ENCODE peak calls at places on chromosomes 2 and 18, in seven cellular contexts. O is H9, D is mesenchymal stem cell, G is IMR-90, X is H1, K is trophoblast cell, Q is mesendoderm. C is an unnamed sample.

GRCh38 chr2:210544839-210545238 is 11.6 kb upstream of the CPS1 start:
- DNase-seq in O (no peak), D (no peak), G (no peak), X (no peak), K (no peak), Q (no peak), C (no peak)

GRCh38 chr18:62187543-62188378 is 706 bp downstream of the RELCH start:
- DNase-seq in O (peak), D (peak), G (peak), X (peak), K (peak), Q (peak), C (peak)

GRCh38 chr2:75076088-75076487 is 117.6 kb downstream of the POLE4 start:
- DNase-seq in O (no peak), D (no peak), G (no peak), X (no peak), K (no peak), Q (no peak), C (no peak)

GRCh38 chr2:85704800-85705679 is 10.9 kb downstream of the GNLY start:
- DNase-seq in O (no peak), D (no peak), G (no peak), X (no peak), K (peak), Q (no peak), C (no peak)

GRCh38 chr2:179671314-179671713 is 190.1 kb downstream of the ZNF385B start:
- DNase-seq in O (no peak), D (no peak), G (no peak), X (no peak), K (no peak), Q (no peak), C (no peak)

GRCh38 chr2:225937625-225938024 is 538.1 kb downstream of the NYAP2 start:
- DNase-seq in O (no peak), D (peak), G (peak), X (no peak), K (no peak), Q (peak), C (no peak)

GRCh38 chr2:64273524-64274398 is 129.5 kb upstream of the PELI1 start:
- DNase-seq in O (no peak), D (peak), G (peak), X (no peak), K (peak), Q (peak), C (no peak)

GRCh38 chr2:131029812-131030211 is 63.4 kb downstream of the FAM168B start:
- DNase-seq in O (no peak), D (no peak), G (no peak), X (no peak), K (no peak), Q (no peak), C (no peak)

GRCh38 chr2:223735659-223736244 is 101.6 kb downstream of the AP1S3 start:
- DNase-seq in O (no peak), D (peak), G (peak), X (no peak), K (peak), Q (no peak), C (no peak)

DNA sequence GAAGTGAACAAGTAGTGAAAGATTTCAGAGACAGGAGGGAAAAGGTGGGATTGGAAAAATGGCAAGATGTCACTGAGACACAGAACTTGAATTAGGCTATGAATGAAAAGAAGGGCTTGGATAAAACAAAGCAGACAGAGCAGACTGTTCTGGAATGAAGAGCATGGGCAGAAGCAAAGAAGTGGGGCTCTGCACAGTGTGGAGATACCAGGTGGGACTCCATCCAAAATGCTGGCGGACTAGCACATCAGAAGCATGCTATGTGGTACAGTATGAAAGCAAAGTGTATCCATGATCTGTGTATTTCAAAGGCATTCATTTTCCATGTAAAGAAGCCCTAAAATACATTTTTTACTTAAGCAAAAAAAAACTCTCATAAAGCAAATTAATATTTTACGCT is 410.8 kb upstream of the LYPD1 start:
- DNase-seq in O (no peak), D (no peak), G (no peak), X (no peak), K (no peak), Q (no peak), C (no peak)
- H2BK5ac ChIP-seq in O (no peak), D (no peak), G (no peak), X (no peak), K (no peak), Q (no peak), C (no peak)

DNA sequence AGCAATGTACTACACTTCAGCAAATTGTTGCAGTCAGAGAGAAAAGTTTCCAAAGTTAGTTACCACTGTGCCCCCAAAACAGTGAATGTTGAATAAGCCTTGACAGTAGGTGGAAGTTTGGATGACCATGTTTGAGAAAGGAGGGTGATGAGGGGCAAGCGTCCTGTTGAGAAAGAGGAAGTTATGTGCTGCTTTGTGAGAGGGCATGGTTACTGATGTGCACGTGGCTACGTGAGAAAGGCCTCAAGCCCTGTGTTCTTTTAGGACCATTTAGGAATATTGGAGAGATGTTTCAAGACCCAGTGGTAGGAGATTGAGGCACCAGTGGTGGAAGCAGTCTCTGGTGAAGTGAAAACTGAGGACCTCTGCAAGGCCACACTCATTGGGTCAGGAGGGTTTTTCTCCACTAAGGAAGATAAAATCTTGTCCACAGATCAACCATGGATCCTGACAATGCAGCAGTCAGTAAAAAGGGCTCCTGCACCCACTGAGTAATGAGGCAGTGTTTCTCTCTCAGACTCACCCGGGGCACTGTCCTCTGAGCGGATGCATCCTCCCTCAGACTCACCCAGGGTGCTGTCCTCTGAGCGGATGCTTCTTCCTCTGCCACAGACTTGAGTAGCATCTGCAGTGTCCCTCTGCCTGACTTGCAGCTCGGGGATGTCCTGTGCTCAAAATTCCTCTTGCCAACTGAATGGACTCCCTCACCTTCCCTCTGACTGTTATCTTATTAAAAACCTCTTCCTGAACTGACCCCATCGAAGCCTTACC is 34.7 kb upstream of the ACTR3 start:
- DNase-seq in O (no peak), D (no peak), G (no peak), X (no peak), K (no peak), Q (no peak), C (no peak)
- H3K9ac ChIP-seq in O (no peak), D (no peak), G (no peak), X (no peak), K (no peak), Q (no peak), C (no peak)

DNA sequence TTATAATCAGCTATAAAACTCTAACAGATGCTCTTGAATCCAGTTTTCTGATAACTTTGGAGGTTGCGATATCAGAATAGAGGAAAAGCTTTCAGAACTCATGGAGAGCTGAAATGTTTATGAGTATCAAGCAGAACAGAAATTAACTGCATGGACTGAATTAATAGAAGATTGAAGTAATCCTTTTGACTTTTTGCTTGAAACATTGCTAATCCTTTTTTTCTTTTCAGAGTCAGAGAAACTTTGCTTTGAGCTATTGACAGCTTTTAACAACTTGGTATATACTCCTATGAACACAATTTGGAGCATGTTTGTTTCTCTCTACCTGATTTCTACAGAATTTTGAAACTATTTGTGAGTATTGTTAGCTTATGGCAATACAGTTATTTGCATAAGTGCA is 1254.8 kb downstream of the LRP1B start:
- DNase-seq in O (no peak), D (peak), G (no peak), X (no peak), K (no peak), Q (peak), C (no peak)
- H2BK5ac ChIP-seq in O (no peak), D (no peak), G (no peak), X (no peak), K (no peak), Q (no peak), C (no peak)

DNA sequence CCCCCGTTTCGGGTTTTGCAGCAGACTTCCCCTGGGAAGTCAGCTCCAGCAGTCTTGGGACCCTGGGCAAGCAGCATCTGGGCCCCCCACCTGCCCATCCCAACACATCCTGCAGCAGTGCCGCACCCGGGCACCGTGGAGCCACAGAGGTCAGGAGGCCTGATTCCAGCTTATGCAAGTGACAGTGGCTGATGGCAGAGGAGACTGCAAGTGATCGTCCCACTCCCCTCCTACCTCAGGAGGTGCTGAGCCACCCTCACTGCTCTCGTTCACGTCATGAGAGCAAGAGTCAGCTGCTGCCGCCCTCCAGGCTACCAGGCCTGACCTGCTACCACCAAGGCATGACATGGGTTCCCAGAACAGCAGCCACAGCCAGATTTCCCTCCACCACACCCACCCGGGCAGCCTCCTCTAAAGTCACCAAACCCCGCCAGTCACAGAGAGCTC is 18.2 kb downstream of the COX7A2L start:
- DNase-seq in O (no peak), D (no peak), G (no peak), X (no peak), K (peak), Q (no peak), C (no peak)
- H3K9ac ChIP-seq in O (no peak), D (peak), G (no peak), X (no peak), K (no peak), Q (no peak), C (no peak)